ENCODE peak calls at places on chromosomes 7 and 10, in ten cellular contexts. B is CD8-positive, alpha-beta T cell; P is colonic mucosa; U is stomach; T is thoracic aorta; S is tibial artery; L is AG04450; X is neural progenitor cell; O is transverse colon; Z is fibroblast of lung. M is an unnamed sample.

GRCh38 chr10:71112138-71112785 is 100.1 kb upstream of the UNC5B start:
- DNase-seq in U (no peak), P (no peak), Z (no peak), T (no peak), B (no peak), O (no peak), S (no peak), L (no peak), X (no peak), M (no peak)

GRCh38 chr10:94627511-94627910 is 56.0 kb upstream of the CYP2C18 start:
- DNase-seq in P (no peak), X (no peak), O (no peak), B (no peak), T (no peak), S (no peak), L (no peak), Z (no peak), U (no peak), M (no peak)

GRCh38 chr10:49418053-49418326 is 22.1 kb upstream of the DRGX start:
- DNase-seq in S (no peak), O (no peak), X (no peak), B (no peak), Z (no peak), T (no peak), P (no peak), L (no peak), U (no peak), M (no peak)

GRCh38 chr10:117431160-117431559 is 55.9 kb upstream of the PDZD8 start:
- DNase-seq in P (no peak), X (peak), T (no peak), O (no peak), L (no peak), U (no peak), B (no peak), S (no peak), Z (no peak), M (no peak)

GRCh38 chr7:129825554-129826267 is 127.0 kb downstream of the UBE2H start:
- DNase-seq in O (peak), S (peak), U (peak), T (peak), B (peak), L (no peak), P (peak), X (peak), Z (peak), M (peak)

GRCh38 chr7:22571776-22572175 is 71.8 kb upstream of the STEAP1B start:
- DNase-seq in U (no peak), S (no peak), L (no peak), O (no peak), P (no peak), X (no peak), Z (no peak), B (no peak), T (no peak), M (no peak)

GRCh38 chr10:36759111-36759805 is 366.1 kb upstream of the ANKRD30A start:
- DNase-seq in X (no peak), S (no peak), B (no peak), U (no peak), P (no peak), Z (peak), T (no peak), L (peak), O (no peak), M (peak)

GRCh38 chr7:17371656-17372524 is 73.4 kb downstream of the AHR start:
- DNase-seq in X (no peak), U (no peak), S (no peak), L (peak), P (peak), T (no peak), B (no peak), Z (peak), O (no peak), M (peak)

GRCh38 chr10:62025134-62025794 is 123.8 kb downstream of the ARID5B start:
- DNase-seq in Z (peak), P (no peak), B (no peak), L (no peak), U (no peak), O (no peak), X (no peak), S (no peak), T (no peak), M (no peak)

GRCh38 chr7:140669352-140669751 is 3.4 kb upstream of the ADCK2 start:
- DNase-seq in S (no peak), P (no peak), L (no peak), O (no peak), B (no peak), Z (no peak), X (no peak), U (no peak), T (no peak), M (no peak)

GRCh38 chr10:69123306-69123746 is 652 bp upstream of the VPS26A start:
- DNase-seq in S (no peak), B (no peak), U (peak), Z (peak), X (peak), T (peak), L (peak), O (peak), P (peak), M (peak)

GRCh38 chr10:68897336-68897741 is 3.8 kb upstream of the DDX50 start:
- DNase-seq in Z (peak), L (peak), T (no peak), S (no peak), O (peak), U (peak), P (peak), X (peak), B (no peak), M (peak)

GRCh38 chr7:139016931-139017511 is 18.8 kb downstream of the ZC3HAV1L start:
- DNase-seq in B (peak), O (peak), X (peak), L (peak), U (peak), S (peak), Z (peak), P (peak), T (no peak), M (peak)

GRCh38 chr7:96709381-96710228 is at the start of gene SEM1:
- DNase-seq in X (peak), U (peak), P (peak), B (peak), L (peak), O (peak), Z (peak), S (peak), T (peak), M (peak)

GRCh38 chr7:15370441-15370840 is 191.4 kb downstream of the AGMO start:
- DNase-seq in X (no peak), T (no peak), B (no peak), Z (no peak), L (no peak), P (no peak), U (no peak), S (no peak), O (no peak), M (no peak)

GRCh38 chr10:24561453-24561852 is 162.2 kb downstream of the ARHGAP21 start:
- DNase-seq in X (no peak), Z (peak), U (no peak), B (no peak), T (no peak), S (no peak), P (no peak), L (no peak), O (no peak), M (no peak)

GRCh38 chr7:131011976-131012375 is 278.0 kb upstream of the KLF14 start:
- DNase-seq in Z (peak), P (no peak), S (no peak), O (no peak), B (no peak), L (peak), U (no peak), X (no peak), T (no peak), M (peak)

GRCh38 chr10:97333351-97333600 is 1.3 kb downstream of the FRAT2 start:
- DNase-seq in U (no peak), Z (peak), O (no peak), S (no peak), L (peak), T (no peak), X (peak), P (peak), B (no peak), M (no peak)

GRCh38 chr10:5688587-5688986 is 3.9 kb downstream of the TASOR2 start:
- DNase-seq in B (no peak), U (no peak), T (no peak), X (no peak), O (no peak), P (no peak), Z (no peak), S (no peak), L (no peak), M (no peak)

GRCh38 chr10:5697342-5697741 is 12.7 kb downstream of the TASOR2 start:
- DNase-seq in L (no peak), U (no peak), S (no peak), B (no peak), P (peak), T (no peak), Z (no peak), X (no peak), O (peak), M (no peak)

GRCh38 chr10:5694573-5694972 is 9.9 kb downstream of the TASOR2 start:
- DNase-seq in U (no peak), T (no peak), S (no peak), B (no peak), O (no peak), X (no peak), L (no peak), P (no peak), Z (no peak), M (no peak)

GRCh38 chr10:5692476-5693358 is 8.1 kb downstream of the TASOR2 start:
- DNase-seq in S (no peak), U (peak), O (peak), X (peak), L (no peak), Z (peak), B (peak), T (no peak), P (peak), M (peak)

GRCh38 chr10:5691786-5692185 is 7.1 kb downstream of the TASOR2 start:
- DNase-seq in B (no peak), L (no peak), U (no peak), O (no peak), X (no peak), P (peak), Z (no peak), S (no peak), T (no peak), M (no peak)
- H3K4me3 ChIP-seq in B (no peak), L (no peak), U (no peak), O (no peak), X (peak), P (no peak), Z (no peak), S (no peak), T (peak), M (no peak)

GRCh38 chr7:110204527-110204926 is 886.4 kb upstream of the LRRN3 start:
- DNase-seq in O (no peak), T (no peak), B (no peak), U (no peak), L (no peak), Z (no peak), X (peak), S (no peak), P (no peak), M (peak)
- TF ChIP-seq CTCF in O (no peak), T (no peak), B (no peak), U (no peak), L (peak), Z (peak), X (peak), S (no peak), P (no peak), M (peak)

DNA sequence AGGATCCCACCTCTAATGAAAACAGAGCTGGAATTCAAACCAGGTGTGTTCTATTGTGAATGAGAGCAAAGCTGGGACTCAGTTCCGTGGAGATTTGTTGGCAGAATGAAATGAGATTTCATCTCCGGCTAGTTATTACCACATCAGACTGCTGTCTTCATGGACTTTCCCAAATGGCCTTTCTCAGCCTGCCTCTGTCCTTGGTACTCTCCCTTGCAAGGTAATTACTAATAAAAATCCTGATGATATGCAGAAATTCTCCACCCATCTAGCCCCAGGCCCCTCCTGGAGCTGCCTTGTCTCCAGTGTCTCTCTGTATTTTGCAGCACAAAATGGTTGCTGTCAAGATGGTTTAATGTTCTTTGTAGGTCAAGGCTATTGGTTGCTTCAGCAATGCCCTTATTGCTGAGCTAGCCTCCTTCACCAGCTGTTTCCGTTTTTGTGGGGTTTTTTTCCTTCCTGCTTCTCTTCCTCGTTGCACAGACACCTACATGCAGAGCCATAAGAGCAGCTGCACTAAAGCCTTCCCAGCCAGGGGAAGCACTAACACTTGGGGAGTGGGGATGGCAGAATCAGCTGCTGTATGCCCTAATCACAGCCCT is 185.0 kb upstream of the GHITM start:
- DNase-seq in P (no peak), B (no peak), S (no peak), X (no peak), O (no peak), U (no peak), L (no peak), T (no peak), Z (no peak), M (no peak)
- H3K27ac ChIP-seq in P (no peak), B (no peak), S (no peak), X (no peak), O (no peak), U (no peak), L (no peak), T (no peak), Z (no peak), M (no peak)

GRCh38 chr10:82966130-82966529 is 1091.1 kb downstream of the NRG3 start:
- DNase-seq in P (no peak), S (no peak), T (no peak), X (no peak), B (no peak), O (no peak), Z (no peak), U (no peak), L (no peak), M (no peak)

GRCh38 chr10:82968533-82968932 is 1093.5 kb downstream of the NRG3 start:
- DNase-seq in X (no peak), U (no peak), T (no peak), L (no peak), B (no peak), Z (no peak), O (no peak), P (no peak), S (no peak), M (no peak)

DNA sequence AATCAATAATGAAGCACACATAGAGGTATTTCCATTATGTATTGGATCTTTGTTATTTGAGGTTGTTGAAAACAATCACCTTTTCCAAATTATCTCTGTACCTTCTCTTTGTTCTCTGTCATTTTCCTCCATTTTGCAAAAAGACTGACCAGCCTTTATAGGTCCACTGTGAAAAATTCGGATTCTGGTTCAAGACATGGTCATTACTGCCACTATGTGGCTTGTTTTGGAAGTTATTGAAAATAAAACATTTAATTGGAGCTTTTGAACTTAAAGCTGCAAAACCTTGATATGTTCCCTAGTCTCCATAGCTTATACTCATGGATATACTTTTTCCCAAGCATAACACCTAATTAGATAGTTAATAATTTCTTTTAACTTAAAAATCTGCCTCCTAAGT is 1094.4 kb downstream of the NRG3 start:
- DNase-seq in T (no peak), S (no peak), Z (peak), O (no peak), X (no peak), B (no peak), U (no peak), L (no peak), P (no peak), M (peak)
- H3K4me3 ChIP-seq in T (no peak), S (no peak), Z (no peak), O (no peak), X (no peak), B (no peak), U (no peak), L (no peak), P (no peak), M (no peak)

GRCh38 chr10:88693392-88694020 is 12.5 kb upstream of the LIPK start:
- DNase-seq in B (no peak), Z (peak), X (peak), L (no peak), U (no peak), P (no peak), O (no peak), T (no peak), S (no peak), M (no peak)
- TF ChIP-seq CTCF in B (no peak), Z (peak), X (peak), L (peak), U (no peak), P (no peak), O (no peak), T (no peak), S (no peak), M (peak)